ENCODE peak calls at places on chromosomes 5 and 9, in five cellular contexts. One of them, this sample, is unnamed.
A peak's percentile ranks its signal among the peaks of the same experiment; 100 is the strongest.

GRCh38 chr5:148125641-148126040 is 42.7 kb upstream of the SPINK14 start:
- DNase-seq in adipocyte: peak; percentile 15
- DNase-seq in astrocyte: no peak
- DNase-seq in AG10803: no peak
- DNase-seq in dorsolateral prefrontal cortex: no peak
- DNase-seq in this sample: peak; percentile 27

GRCh38 chr5:168433982-168434381 is 52.3 kb upstream of the RARS1 start:
- DNase-seq in adipocyte: no peak
- DNase-seq in astrocyte: no peak
- DNase-seq in AG10803: no peak
- DNase-seq in dorsolateral prefrontal cortex: peak; percentile 79
- DNase-seq in this sample: peak; percentile 13

GRCh38 chr9:27701664-27702063 is 128.4 kb upstream of the C9orf72 start:
- DNase-seq in adipocyte: no peak
- DNase-seq in astrocyte: no peak
- DNase-seq in AG10803: no peak
- DNase-seq in dorsolateral prefrontal cortex: no peak
- DNase-seq in this sample: peak; percentile 15

GRCh38 chr9:19155106-19155999 is 28.1 kb upstream of the PLIN2 start:
- DNase-seq in adipocyte: no peak
- DNase-seq in astrocyte: no peak
- DNase-seq in AG10803: no peak
- DNase-seq in dorsolateral prefrontal cortex: no peak
- DNase-seq in this sample: no peak

GRCh38 chr5:14039576-14039975 is 95.1 kb upstream of the DNAH5 start:
- DNase-seq in adipocyte: no peak
- DNase-seq in astrocyte: peak; percentile 71
- DNase-seq in AG10803: peak; percentile 54
- DNase-seq in dorsolateral prefrontal cortex: no peak
- DNase-seq in this sample: no peak

GRCh38 chr5:9558319-9558965 is 12.6 kb upstream of the SEMA5A start:
- DNase-seq in adipocyte: no peak
- DNase-seq in astrocyte: no peak
- DNase-seq in AG10803: no peak
- DNase-seq in dorsolateral prefrontal cortex: no peak
- DNase-seq in this sample: no peak

GRCh38 chr5:176716320-176716719 is 69.0 kb downstream of the TSPAN17 start:
- DNase-seq in adipocyte: peak; percentile 22
- DNase-seq in astrocyte: peak; percentile 67
- DNase-seq in AG10803: peak; percentile 73
- DNase-seq in dorsolateral prefrontal cortex: peak; percentile 62
- DNase-seq in this sample: peak; percentile 75

GRCh38 chr5:171647900-171648253 is 137.7 kb upstream of the SMIM23 start:
- DNase-seq in adipocyte: no peak
- DNase-seq in astrocyte: peak; percentile 64
- DNase-seq in AG10803: no peak
- DNase-seq in dorsolateral prefrontal cortex: no peak
- DNase-seq in this sample: no peak

GRCh38 chr5:134651531-134651930 is 2.9 kb downstream of the SEC24A start:
- DNase-seq in adipocyte: peak; percentile 24
- DNase-seq in astrocyte: no peak
- DNase-seq in AG10803: no peak
- DNase-seq in dorsolateral prefrontal cortex: no peak
- DNase-seq in this sample: peak; percentile 11

GRCh38 chr9:122131401-122131921 is 28.1 kb downstream of the NDUFA8 start:
- DNase-seq in adipocyte: no peak
- DNase-seq in astrocyte: no peak
- DNase-seq in AG10803: no peak
- DNase-seq in dorsolateral prefrontal cortex: peak; percentile 50
- DNase-seq in this sample: no peak

GRCh38 chr5:151189151-151189550 is 31.6 kb upstream of the ANXA6 start:
- DNase-seq in adipocyte: no peak
- DNase-seq in astrocyte: no peak
- DNase-seq in AG10803: no peak
- DNase-seq in dorsolateral prefrontal cortex: no peak
- DNase-seq in this sample: no peak

GRCh38 chr5:92841604-92842155 is 739.3 kb downstream of the NR2F1-AS1 start:
- DNase-seq in adipocyte: no peak
- DNase-seq in astrocyte: no peak
- DNase-seq in AG10803: no peak
- DNase-seq in dorsolateral prefrontal cortex: no peak
- DNase-seq in this sample: no peak

GRCh38 chr5:134453016-134453415 is 41.3 kb upstream of the CDKN2AIPNL start:
- DNase-seq in adipocyte: peak; percentile 44
- DNase-seq in astrocyte: no peak
- DNase-seq in AG10803: peak; percentile 78
- DNase-seq in dorsolateral prefrontal cortex: no peak
- DNase-seq in this sample: peak; percentile 57

GRCh38 chr5:87122171-87122977 is 145.3 kb upstream of the RASA1 start:
- DNase-seq in adipocyte: no peak
- DNase-seq in astrocyte: no peak
- DNase-seq in AG10803: no peak
- DNase-seq in dorsolateral prefrontal cortex: no peak
- DNase-seq in this sample: no peak

GRCh38 chr5:87121315-87122170 is 146.1 kb upstream of the RASA1 start:
- DNase-seq in adipocyte: peak; percentile 91
- DNase-seq in astrocyte: peak; percentile 92
- DNase-seq in AG10803: peak; percentile 88
- DNase-seq in dorsolateral prefrontal cortex: no peak
- DNase-seq in this sample: peak; percentile 95

GRCh38 chr5:87119588-87119987 is 148.1 kb upstream of the RASA1 start:
- DNase-seq in adipocyte: no peak
- DNase-seq in astrocyte: no peak
- DNase-seq in AG10803: no peak
- DNase-seq in dorsolateral prefrontal cortex: no peak
- DNase-seq in this sample: no peak

GRCh38 chr5:87116821-87117512 is 150.7 kb upstream of the RASA1 start:
- DNase-seq in adipocyte: no peak
- DNase-seq in astrocyte: peak; percentile 24
- DNase-seq in AG10803: no peak
- DNase-seq in dorsolateral prefrontal cortex: no peak
- DNase-seq in this sample: peak; percentile 24

GRCh38 chr5:87120518-87121314 is 147.0 kb upstream of the RASA1 start:
- DNase-seq in adipocyte: peak; percentile 75
- DNase-seq in astrocyte: peak; percentile 97
- DNase-seq in AG10803: peak; percentile 92
- DNase-seq in dorsolateral prefrontal cortex: no peak
- DNase-seq in this sample: peak; percentile 96
- H3K4me3 ChIP-seq in adipocyte: no peak overlapping the region
- H3K4me3 ChIP-seq in astrocyte: no peak overlapping the region
- H3K4me3 ChIP-seq in AG10803: no peak overlapping the region
- H3K4me3 ChIP-seq in dorsolateral prefrontal cortex: no peak overlapping the region
- H3K4me3 ChIP-seq in this sample: no peak overlapping the region

GRCh38 chr9:110346325-110346724 is 8.7 kb upstream of the TXNDC8 start:
- DNase-seq in adipocyte: no peak
- DNase-seq in astrocyte: no peak
- DNase-seq in AG10803: no peak
- DNase-seq in dorsolateral prefrontal cortex: no peak
- DNase-seq in this sample: no peak

GRCh38 chr9:110356639-110357038 is 19.0 kb upstream of the TXNDC8 start:
- DNase-seq in adipocyte: no peak
- DNase-seq in astrocyte: no peak
- DNase-seq in AG10803: no peak
- DNase-seq in dorsolateral prefrontal cortex: no peak
- DNase-seq in this sample: no peak

GRCh38 chr9:110351009-110351467 is 13.4 kb upstream of the TXNDC8 start:
- DNase-seq in adipocyte: peak; percentile 80
- DNase-seq in astrocyte: peak; percentile 87
- DNase-seq in AG10803: peak; percentile 81
- DNase-seq in dorsolateral prefrontal cortex: no peak
- DNase-seq in this sample: peak; percentile 67
- H3K4me3 ChIP-seq in adipocyte: peak overlapping the region; percentile 24
- H3K4me3 ChIP-seq in astrocyte: no peak overlapping the region
- H3K4me3 ChIP-seq in AG10803: no peak overlapping the region
- H3K4me3 ChIP-seq in dorsolateral prefrontal cortex: no peak overlapping the region
- H3K4me3 ChIP-seq in this sample: no peak overlapping the region

GRCh38 chr9:128342971-128343680 is 2.8 kb downstream of the SLC27A4 start:
- DNase-seq in adipocyte: no peak
- DNase-seq in astrocyte: no peak
- DNase-seq in AG10803: no peak
- DNase-seq in dorsolateral prefrontal cortex: no peak
- DNase-seq in this sample: no peak

GRCh38 chr9:128344931-128345605 is 4.7 kb downstream of the SLC27A4 start:
- DNase-seq in adipocyte: no peak
- DNase-seq in astrocyte: no peak
- DNase-seq in AG10803: no peak
- DNase-seq in dorsolateral prefrontal cortex: no peak
- DNase-seq in this sample: no peak

GRCh38 chr9:128340691-128341434 is 536 bp downstream of the SLC27A4 start:
- DNase-seq in adipocyte: no peak
- DNase-seq in astrocyte: no peak
- DNase-seq in AG10803: no peak
- DNase-seq in dorsolateral prefrontal cortex: peak; percentile 39
- DNase-seq in this sample: no peak

GRCh38 chr9:128341435-128341849 is 1.1 kb downstream of the SLC27A4 start:
- DNase-seq in adipocyte: peak; percentile 77
- DNase-seq in astrocyte: peak; percentile 32
- DNase-seq in AG10803: peak; percentile 55
- DNase-seq in dorsolateral prefrontal cortex: peak; percentile 56
- DNase-seq in this sample: peak; percentile 77

DNA sequence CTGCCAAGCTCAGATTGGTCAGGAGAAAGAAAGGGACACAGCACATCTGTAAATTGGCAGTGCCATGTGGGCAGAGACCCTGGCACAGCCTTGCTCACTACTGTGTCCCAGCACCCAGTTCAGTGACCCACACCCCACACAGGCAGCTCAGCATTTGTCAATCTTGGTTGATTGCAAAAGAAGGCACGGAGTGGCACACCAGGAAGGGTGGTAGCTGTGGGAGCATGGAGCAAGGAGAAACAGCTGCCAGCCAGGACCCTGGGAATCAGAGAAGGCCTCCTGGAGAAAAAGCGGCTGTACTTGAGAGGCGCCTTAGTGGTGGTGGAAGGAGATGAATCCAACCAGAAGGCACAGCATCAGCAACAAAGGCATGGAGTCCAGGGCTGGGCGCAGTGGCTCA is 3.5 kb downstream of the SLC27A4 start:
- DNase-seq in adipocyte: no peak
- DNase-seq in astrocyte: no peak
- DNase-seq in AG10803: no peak
- DNase-seq in dorsolateral prefrontal cortex: no peak
- DNase-seq in this sample: no peak
- H3K4me3 ChIP-seq in adipocyte: no peak overlapping the region
- H3K4me3 ChIP-seq in astrocyte: no peak overlapping the region
- H3K4me3 ChIP-seq in AG10803: no peak overlapping the region
- H3K4me3 ChIP-seq in dorsolateral prefrontal cortex: no peak overlapping the region
- H3K4me3 ChIP-seq in this sample: no peak overlapping the region

GRCh38 chr5:157672976-157673375 is 1.6 kb downstream of the C5orf52 start:
- DNase-seq in adipocyte: no peak
- DNase-seq in astrocyte: no peak
- DNase-seq in AG10803: no peak
- DNase-seq in dorsolateral prefrontal cortex: no peak
- DNase-seq in this sample: no peak

GRCh38 chr5:157668356-157668755 is 3.0 kb upstream of the C5orf52 start:
- DNase-seq in adipocyte: no peak
- DNase-seq in astrocyte: no peak
- DNase-seq in AG10803: no peak
- DNase-seq in dorsolateral prefrontal cortex: no peak
- DNase-seq in this sample: no peak

GRCh38 chr5:157671592-157672330 is 428 bp downstream of the C5orf52 start:
- DNase-seq in adipocyte: no peak
- DNase-seq in astrocyte: no peak
- DNase-seq in AG10803: no peak
- DNase-seq in dorsolateral prefrontal cortex: no peak
- DNase-seq in this sample: no peak

GRCh38 chr5:157669701-157670097 is 1.6 kb upstream of the C5orf52 start:
- DNase-seq in adipocyte: no peak
- DNase-seq in astrocyte: no peak
- DNase-seq in AG10803: no peak
- DNase-seq in dorsolateral prefrontal cortex: no peak
- DNase-seq in this sample: no peak

GRCh38 chr5:157670662-157671591 is at the start of gene C5orf52:
- DNase-seq in adipocyte: peak; percentile 78
- DNase-seq in astrocyte: peak; percentile 25
- DNase-seq in AG10803: peak; percentile 8
- DNase-seq in dorsolateral prefrontal cortex: peak; percentile 50
- DNase-seq in this sample: peak; percentile 23
- H3K4me3 ChIP-seq in adipocyte: peak within 1 kb of the TSS; percentile 84
- H3K4me3 ChIP-seq in astrocyte: peak within 1 kb of the TSS; percentile 72
- H3K4me3 ChIP-seq in AG10803: peak within 1 kb of the TSS; percentile 70
- H3K4me3 ChIP-seq in dorsolateral prefrontal cortex: peak within 1 kb of the TSS; percentile 66
- H3K4me3 ChIP-seq in this sample: peak within 1 kb of the TSS; percentile 64

DNA sequence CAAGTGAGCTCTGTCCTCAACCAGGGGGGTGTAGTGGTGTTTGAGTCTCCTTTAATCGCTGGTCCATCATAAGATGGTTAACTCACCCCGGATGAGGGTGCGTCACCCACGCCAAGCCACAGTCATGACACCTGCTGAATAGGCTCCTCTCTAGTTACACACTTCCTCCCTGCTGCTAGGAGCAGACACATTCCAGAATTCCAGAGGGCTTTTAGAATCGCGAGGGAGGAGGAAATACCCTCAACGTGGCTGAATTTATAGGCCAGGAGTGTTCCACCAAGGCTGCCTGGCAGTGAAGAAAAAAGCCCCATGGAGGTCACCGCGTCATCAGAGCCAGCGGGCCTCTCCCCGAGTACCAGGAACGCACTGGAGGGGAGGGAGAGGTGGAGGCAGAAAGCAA is 5.1 kb downstream of the GLRX start:
- DNase-seq in adipocyte: no peak
- DNase-seq in astrocyte: peak; percentile 92
- DNase-seq in AG10803: peak; percentile 58
- DNase-seq in dorsolateral prefrontal cortex: no peak
- DNase-seq in this sample: no peak
- H3K4me3 ChIP-seq in adipocyte: peak overlapping the region; percentile 93
- H3K4me3 ChIP-seq in astrocyte: no peak overlapping the region
- H3K4me3 ChIP-seq in AG10803: no peak overlapping the region
- H3K4me3 ChIP-seq in dorsolateral prefrontal cortex: peak overlapping the region; percentile 90
- H3K4me3 ChIP-seq in this sample: peak overlapping the region; percentile 27